ENCODE peak calls at places on chromosomes 6 and 20, in six cellular contexts. I is fibroblast of the aortic adventitia, V is fibroblast of mammary gland, Y is PC-3, N is fibroblast of lung, O is DND-41. L is an unnamed sample.

GRCh38 chr20:14336667-14337066 is 745 bp downstream of the FLRT3 start:
- DNase-seq in I (peak), V (peak), Y (peak), N (peak), O (no peak), L (peak)

GRCh38 chr6:150025201-150025917 is at the start of gene RAET1L:
- DNase-seq in I (peak), V (peak), Y (peak), N (peak), O (no peak), L (no peak)

GRCh38 chr20:35893942-35894341 is 60.4 kb downstream of the SCAND1 start:
- DNase-seq in I (no peak), V (no peak), Y (no peak), N (no peak), O (no peak), L (peak)

GRCh38 chr6:144036064-144036873 is 28.2 kb upstream of the PLAGL1 start:
- DNase-seq in I (peak), V (peak), Y (no peak), N (peak), O (no peak), L (peak)

GRCh38 chr6:26336355-26337198 is 28.4 kb upstream of the BTN3A2 start:
- DNase-seq in I (peak), V (peak), Y (peak), N (peak), O (no peak), L (no peak)

GRCh38 chr6:31621991-31622390 is 1.5 kb downstream of the PRRC2A start:
- DNase-seq in I (peak), V (no peak), Y (peak), N (no peak), O (no peak), L (no peak)

GRCh38 chr20:63639093-63639860 is 12.4 kb upstream of the GMEB2 start:
- DNase-seq in I (no peak), V (no peak), Y (no peak), N (no peak), O (peak), L (peak)

GRCh38 chr6:33132121-33132524 is 56.3 kb downstream of the HLA-DPB1 start:
- DNase-seq in I (no peak), V (peak), Y (no peak), N (no peak), O (no peak), L (no peak)

GRCh38 chr20:62804632-62805364 is at the start of gene OGFR:
- DNase-seq in I (peak), V (no peak), Y (peak), N (peak), O (peak), L (peak)

GRCh38 chr6:48176909-48177308 is 65.9 kb upstream of the PTCHD4 start:
- DNase-seq in I (peak), V (peak), Y (no peak), N (no peak), O (no peak), L (no peak)

GRCh38 chr20:21507275-21508229 is 6.3 kb downstream of the NKX2-2 start:
- DNase-seq in I (no peak), V (no peak), Y (no peak), N (no peak), O (no peak), L (no peak)

GRCh38 chr20:3543901-3544507 is 73.2 kb downstream of the ATRN start:
- DNase-seq in I (peak), V (no peak), Y (peak), N (no peak), O (no peak), L (no peak)

GRCh38 chr6:108959972-108960582 is 111.9 kb downstream of the ARMC2 start:
- DNase-seq in I (no peak), V (peak), Y (no peak), N (no peak), O (no peak), L (no peak)

GRCh38 chr6:69957990-69958559 is 91.7 kb downstream of the COL19A1 start:
- DNase-seq in I (peak), V (peak), Y (peak), N (peak), O (no peak), L (no peak)

GRCh38 chr6:79647756-79648155 is 16.6 kb downstream of the SH3BGRL2 start:
- DNase-seq in I (no peak), V (no peak), Y (no peak), N (no peak), O (no peak), L (no peak)

GRCh38 chr6:106037060-106037459 is 49.1 kb upstream of the PRDM1 start:
- DNase-seq in I (peak), V (peak), Y (peak), N (peak), O (no peak), L (no peak)

GRCh38 chr20:50690562-50690978 is 772 bp downstream of the RIPOR3 start:
- DNase-seq in I (no peak), V (no peak), Y (no peak), N (no peak), O (no peak), L (no peak)

GRCh38 chr6:84314377-84314898 is 87.0 kb upstream of the CEP162 start:
- DNase-seq in I (no peak), V (peak), Y (no peak), N (no peak), O (no peak), L (no peak)

GRCh38 chr20:50112512-50113419 is at the start of gene UBE2V1:
- DNase-seq in I (peak), V (peak), Y (peak), N (peak), O (peak), L (peak)

GRCh38 chr6:52359403-52359802 is 2.5 kb upstream of the PAQR8 start:
- DNase-seq in I (no peak), V (no peak), Y (no peak), N (peak), O (no peak), L (no peak)

GRCh38 chr6:106103728-106104109 is 17.6 kb downstream of the PRDM1 start:
- DNase-seq in I (no peak), V (no peak), Y (peak), N (no peak), O (no peak), L (peak)

GRCh38 chr6:170050591-170051041 is 240.3 kb downstream of the DLL1 start:
- DNase-seq in I (no peak), V (no peak), Y (no peak), N (no peak), O (no peak), L (no peak)

GRCh38 chr6:157020398-157021266 is 243.5 kb downstream of the ARID1B start:
- DNase-seq in I (peak), V (peak), Y (peak), N (peak), O (peak), L (peak)

GRCh38 chr20:53738945-53739798 is 145.5 kb upstream of the ZNF217 start:
- DNase-seq in I (no peak), V (no peak), Y (peak), N (no peak), O (no peak), L (peak)
- H3K4me3 ChIP-seq in I (no peak), V (no peak), Y (peak), N (peak), O (no peak), L (peak)

DNA sequence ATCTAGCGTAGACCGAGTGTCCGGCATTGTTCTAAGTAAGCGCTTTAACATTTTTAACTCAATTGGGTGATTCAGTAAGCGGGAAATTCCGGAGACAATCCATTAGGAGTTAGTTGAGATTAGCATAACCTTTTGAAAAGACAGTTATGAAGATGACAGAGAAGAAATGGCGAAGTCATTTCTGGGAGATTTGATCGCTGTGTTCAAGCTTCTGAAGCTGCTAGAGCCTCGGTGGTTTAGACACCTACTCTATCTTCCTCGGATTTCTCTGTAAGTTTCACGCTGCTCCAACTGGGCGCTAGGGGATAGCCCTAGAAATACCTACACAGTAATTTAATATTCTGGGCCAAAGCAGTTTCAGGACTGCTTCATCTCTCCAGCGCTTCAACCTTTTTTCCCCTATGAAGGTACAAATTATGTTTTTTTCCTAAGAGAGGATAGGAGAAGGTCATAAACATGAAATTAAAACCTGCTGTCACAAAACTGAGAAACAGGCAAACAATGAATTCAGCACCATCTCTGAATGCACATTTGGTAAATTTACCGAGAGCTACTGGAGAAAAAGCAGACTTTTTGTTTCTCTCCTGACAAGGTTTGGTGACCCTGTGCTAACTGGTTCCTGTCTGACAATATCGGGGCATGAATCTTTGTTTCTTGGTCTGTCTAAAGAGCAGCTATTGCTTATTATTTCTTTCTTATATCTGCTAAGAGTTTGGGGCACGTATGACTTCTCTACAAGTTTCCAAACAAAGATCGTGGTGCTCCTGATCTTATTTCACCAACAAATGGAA is 22.4 kb downstream of the ZNF311 start:
- DNase-seq in I (peak), V (peak), Y (peak), N (peak), O (peak), L (peak)
- TF ChIP-seq CTCF in I (peak), V (peak), Y (no peak), N (peak), O (peak), L (no peak)

GRCh38 chr20:32050851-32051556 is 1.0 kb upstream of the HCK start:
- DNase-seq in I (no peak), V (no peak), Y (no peak), N (no peak), O (no peak), L (peak)
- H3K4me3 ChIP-seq in I (no peak), V (no peak), Y (no peak), N (no peak), O (no peak), L (peak)

DNA sequence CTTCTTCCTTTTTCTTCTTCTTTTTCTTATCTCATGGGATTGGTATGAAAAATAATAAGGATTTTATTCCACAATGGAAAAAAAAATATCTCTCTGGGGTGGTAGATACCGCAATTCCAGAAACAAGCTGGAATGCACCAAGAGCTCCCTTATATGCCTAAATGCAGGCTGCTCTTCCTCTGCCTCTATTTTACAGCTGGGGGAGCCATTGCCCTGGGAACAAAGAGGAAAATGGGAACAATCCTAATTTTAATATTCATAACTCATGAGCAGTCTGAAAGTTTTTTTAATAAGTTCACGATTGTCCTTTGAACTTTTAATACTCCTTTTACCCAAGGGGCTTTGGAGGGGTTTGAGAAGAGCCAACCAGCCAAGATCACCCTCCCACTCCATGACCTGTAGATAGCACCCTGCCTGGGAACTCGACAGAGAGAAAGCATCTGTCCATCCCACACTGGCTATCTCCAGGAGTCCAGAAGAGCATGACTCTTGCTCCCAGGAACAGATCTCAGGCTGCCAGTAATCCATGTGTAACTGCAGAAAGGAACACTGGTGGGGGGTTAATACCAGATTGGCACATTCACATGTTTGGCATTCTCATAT is 74.7 kb downstream of the CD83 start:
- DNase-seq in I (peak), V (no peak), Y (peak), N (no peak), O (no peak), L (no peak)
- TF ChIP-seq CTCF in I (peak), V (peak), Y (peak), N (no peak), O (no peak), L (no peak)

DNA sequence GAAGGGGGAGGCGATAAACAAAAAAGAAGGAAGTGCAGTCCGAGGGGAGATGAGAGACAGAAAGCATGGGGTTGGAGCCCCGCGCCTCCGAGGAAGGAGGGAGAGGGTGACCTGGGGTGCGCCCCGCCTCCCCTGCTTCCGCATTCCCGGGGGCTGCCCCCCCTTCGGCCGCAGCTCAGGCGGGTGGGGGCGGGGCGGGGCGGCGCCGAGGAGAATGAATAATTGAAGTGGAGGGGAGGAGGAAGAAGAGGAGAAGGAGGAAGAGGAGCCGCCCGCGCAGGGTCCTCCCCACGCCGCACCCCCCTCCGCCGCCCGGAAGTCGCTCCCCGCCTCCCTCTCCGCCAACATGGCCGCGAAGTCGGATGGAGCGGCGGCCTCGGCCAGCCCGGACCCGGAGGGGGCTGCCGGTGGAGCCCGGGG is at the start of gene XKR7:
- DNase-seq in I (no peak), V (no peak), Y (no peak), N (no peak), O (no peak), L (no peak)
- H3K4me3 ChIP-seq in I (no peak), V (no peak), Y (no peak), N (peak), O (no peak), L (no peak)

GRCh38 chr20:34751453-34751852 is 47.3 kb downstream of the TP53INP2 start:
- DNase-seq in I (no peak), V (no peak), Y (no peak), N (no peak), O (no peak), L (no peak)

GRCh38 chr20:34750484-34750883 is 46.3 kb downstream of the TP53INP2 start:
- DNase-seq in I (no peak), V (no peak), Y (no peak), N (no peak), O (no peak), L (no peak)

GRCh38 chr20:34755367-34755766 is 51.2 kb downstream of the TP53INP2 start:
- DNase-seq in I (no peak), V (no peak), Y (no peak), N (no peak), O (no peak), L (peak)

GRCh38 chr20:34754611-34755010 is 50.5 kb downstream of the TP53INP2 start:
- DNase-seq in I (no peak), V (no peak), Y (no peak), N (no peak), O (no peak), L (no peak)

GRCh38 chr20:34753706-34754461 is 49.7 kb downstream of the TP53INP2 start:
- DNase-seq in I (peak), V (no peak), Y (no peak), N (peak), O (no peak), L (peak)
- TF ChIP-seq CTCF in I (no peak), V (no peak), Y (peak), N (no peak), O (no peak), L (no peak)

DNA sequence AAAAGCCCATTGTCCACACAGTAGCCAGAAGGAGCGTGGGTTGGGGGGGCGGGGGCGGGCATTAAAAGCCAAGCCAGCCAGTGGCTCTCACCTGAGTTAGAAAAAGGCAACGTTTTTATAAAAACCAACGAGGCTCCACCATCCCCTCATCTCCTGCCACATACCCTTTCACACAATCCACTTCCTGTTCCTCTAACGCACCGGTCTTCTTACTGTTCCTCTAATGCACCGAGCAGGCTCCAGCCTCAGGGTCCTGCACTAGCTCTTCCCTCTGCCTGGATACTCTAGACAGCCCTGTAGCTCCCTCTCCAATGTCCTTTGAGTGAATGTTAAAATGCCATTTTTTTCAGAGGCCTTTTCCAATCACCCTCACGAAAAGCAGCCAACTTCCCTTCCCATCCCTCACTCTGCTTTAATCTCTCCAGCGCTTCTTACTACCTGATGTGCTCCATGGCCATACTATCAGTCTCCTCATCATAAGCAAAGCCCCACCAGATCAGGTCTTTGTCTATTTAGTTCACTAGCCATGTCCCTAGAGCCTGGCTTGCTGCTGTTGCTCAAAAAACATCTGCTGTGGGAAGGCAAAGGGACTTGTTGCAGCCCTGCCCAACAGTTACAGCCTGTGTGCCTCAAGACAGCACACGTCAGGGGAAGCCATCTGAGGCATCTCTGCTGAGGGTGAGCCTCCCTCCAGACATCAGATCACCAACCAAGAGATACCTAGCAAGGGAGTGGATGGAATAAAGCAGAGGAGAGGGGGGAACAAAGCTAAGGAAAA is 4.0 kb downstream of the FKBP1A start:
- DNase-seq in I (no peak), V (no peak), Y (no peak), N (no peak), O (peak), L (no peak)
- H3K4me3 ChIP-seq in I (peak), V (no peak), Y (peak), N (no peak), O (peak), L (no peak)

DNA sequence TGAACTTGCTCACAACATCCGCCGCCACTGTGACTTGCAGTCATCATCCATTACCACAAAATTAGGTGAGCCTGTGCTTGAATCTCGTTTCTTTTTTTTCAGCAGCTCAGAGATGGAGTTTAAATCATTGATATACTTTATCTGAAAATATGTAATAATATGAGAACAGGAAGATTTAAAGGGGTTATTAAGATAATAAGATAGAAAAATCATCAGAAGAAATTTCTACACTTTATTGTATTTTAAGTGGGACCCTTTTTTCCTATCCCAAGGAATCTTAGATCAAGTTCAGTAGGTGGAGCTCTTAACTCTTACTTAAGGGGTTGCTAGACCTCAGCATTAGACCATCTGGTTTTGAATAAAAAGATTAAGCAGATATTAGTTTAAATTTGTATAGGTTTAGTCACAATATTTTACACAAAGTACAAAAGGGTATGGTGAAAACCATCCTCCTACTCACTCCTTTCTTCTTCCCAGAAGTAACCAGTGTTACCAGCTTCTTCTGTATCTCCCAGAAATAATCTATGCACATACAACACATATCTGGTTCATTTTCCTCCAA is 9.4 kb upstream of the NCOA7 start:
- DNase-seq in I (peak), V (peak), Y (peak), N (peak), O (no peak), L (peak)
- TF ChIP-seq CTCF in I (peak), V (peak), Y (peak), N (peak), O (peak), L (no peak)

GRCh38 chr6:65182681-65183080 is 524.3 kb downstream of the EYS start:
- DNase-seq in I (no peak), V (peak), Y (peak), N (peak), O (no peak), L (no peak)
- H3K4me3 ChIP-seq in I (no peak), V (no peak), Y (no peak), N (no peak), O (no peak), L (no peak)

GRCh38 chr6:80744213-80744612 is 637.7 kb downstream of the BCKDHB start:
- DNase-seq in I (no peak), V (no peak), Y (no peak), N (no peak), O (no peak), L (no peak)

GRCh38 chr6:80742481-80742880 is 636.0 kb downstream of the BCKDHB start:
- DNase-seq in I (peak), V (peak), Y (peak), N (peak), O (peak), L (peak)
- TF ChIP-seq CTCF in I (peak), V (peak), Y (peak), N (peak), O (peak), L (no peak)